ENCODE peak calls at places on chromosomes 11 and 22, in eight cellular contexts. N is psoas muscle, M is NB4, R is WTC11, B is GM10248, F is cardiac muscle cell, V is HFFc6, L is coronary artery. Q is an unnamed sample.

GRCh38 chr11:77027275-77027674 is 6.9 kb upstream of the B3GNT6 start:
- DNase-seq in N (no peak), M (no peak), R (no peak), B (no peak), F (no peak), V (no peak), L (no peak), Q (peak; percentile 54)

GRCh38 chr11:57338152-57338551 is at the start of gene P2RX3:
- DNase-seq in N (no peak), M (no peak), R (no peak), B (no peak), F (no peak), V (no peak), L (no peak), Q (no peak)

GRCh38 chr22:30390974-30391691 is 3.9 kb upstream of the RNF215 start:
- DNase-seq in N (peak; percentile 73), M (peak; percentile 83), R (peak; percentile 66), B (peak; percentile 84), F (peak; percentile 73), V (peak; percentile 61), L (no peak), Q (peak; percentile 85)

GRCh38 chr11:58776891-58777451 is 45.2 kb upstream of the GLYAT start:
- DNase-seq in N (no peak), M (peak; percentile 43), R (no peak), B (no peak), F (no peak), V (no peak), L (no peak), Q (no peak)

GRCh38 chr11:64838600-64839334 is 5.7 kb downstream of the CDC42BPG start:
- DNase-seq in N (no peak), M (no peak), R (no peak), B (no peak), F (no peak), V (no peak), L (no peak), Q (no peak)

GRCh38 chr22:28034760-28035401 is 115.8 kb upstream of the PITPNB start:
- DNase-seq in N (peak; percentile 95), M (no peak), R (no peak), B (no peak), F (peak; percentile 84), V (peak; percentile 15), L (peak; percentile 83), Q (peak; percentile 79)

GRCh38 chr11:34354782-34355181 is 3.0 kb downstream of the ABTB2 start:
- DNase-seq in N (no peak), M (no peak), R (no peak), B (no peak), F (no peak), V (no peak), L (no peak), Q (no peak)

GRCh38 chr22:46072030-46072881 is 78.1 kb upstream of the PPARA start:
- DNase-seq in N (peak; percentile 83), M (peak; percentile 74), R (peak; percentile 63), B (peak; percentile 50), F (peak; percentile 70), V (peak; percentile 47), L (peak; percentile 81), Q (peak; percentile 80)

GRCh38 chr11:133927690-133928627 is 28.8 kb downstream of the IGSF9B start:
- DNase-seq in N (peak; percentile 79), M (peak; percentile 80), R (peak; percentile 83), B (peak; percentile 82), F (peak; percentile 72), V (peak; percentile 54), L (no peak), Q (peak; percentile 75)

GRCh38 chr22:50274311-50274710 is 4.1 kb upstream of the MAPK11 start:
- DNase-seq in N (no peak), M (peak; percentile 64), R (no peak), B (peak; percentile 64), F (peak; percentile 70), V (peak; percentile 57), L (no peak), Q (no peak)
- TF ChIP-seq CTCF in N (peak; percentile 30), M (peak; percentile 21), R (no peak), B (peak; percentile 37), F (peak; percentile 30), V (peak; percentile 53), L (no peak), Q (peak; percentile 12)

DNA sequence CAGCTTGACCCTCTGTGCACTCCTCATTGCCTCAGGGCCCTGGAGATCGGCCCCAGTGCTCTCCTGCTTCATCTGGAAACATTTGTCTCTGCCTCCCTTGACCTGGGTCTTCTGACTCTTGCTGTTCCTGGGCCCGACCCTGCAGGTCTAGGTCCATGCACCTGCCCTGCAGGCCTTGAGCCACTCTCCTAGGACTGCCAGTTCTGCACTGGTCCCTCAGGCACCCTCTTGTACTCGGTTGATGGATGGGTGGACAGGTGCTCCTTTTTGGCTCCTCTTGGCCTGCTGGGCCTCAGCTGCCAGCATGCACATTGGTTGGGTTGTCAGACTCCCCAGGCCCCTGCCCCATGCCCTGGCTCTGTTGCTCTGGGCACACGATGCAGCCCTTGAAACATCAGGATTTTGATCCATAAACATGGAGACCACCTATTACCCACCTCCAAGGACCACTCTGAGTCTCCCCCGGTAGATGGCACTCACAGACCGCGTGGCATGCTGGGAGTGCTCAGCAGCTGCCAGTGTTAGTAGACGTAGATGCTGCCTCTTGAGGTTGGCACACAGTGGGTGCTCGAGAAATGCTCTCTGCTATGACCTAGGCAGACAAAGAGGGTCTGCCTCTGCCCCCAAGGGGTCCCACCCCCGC is 20.2 kb upstream of the ACR start:
- DNase-seq in N (no peak), M (no peak), R (no peak), B (no peak), F (no peak), V (no peak), L (no peak), Q (no peak)
- TF ChIP-seq CTCF in N (peak; percentile 9), M (no peak), R (no peak), B (no peak), F (no peak), V (no peak), L (no peak), Q (no peak)

DNA sequence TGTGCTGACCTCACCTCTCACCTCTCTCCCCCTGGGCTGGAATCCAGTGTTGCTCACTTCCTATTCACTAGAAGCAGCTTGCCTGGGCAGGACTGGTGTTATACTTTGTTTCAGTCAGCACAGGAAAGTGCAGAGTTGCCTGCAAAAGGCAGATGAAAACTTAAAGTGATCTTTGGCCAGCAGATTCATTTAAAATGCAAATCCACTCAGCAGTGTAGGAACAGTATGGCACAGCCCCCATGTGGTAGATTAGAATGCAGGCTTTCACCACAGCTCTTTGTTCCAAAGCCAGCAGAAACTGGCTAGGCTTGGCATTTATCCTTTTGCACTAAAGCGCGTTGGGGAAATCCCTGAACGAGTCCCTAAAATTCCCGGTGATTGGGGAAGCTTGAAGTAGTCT is 301.2 kb downstream of the OR4C45 start:
- DNase-seq in N (no peak), M (no peak), R (no peak), B (no peak), F (no peak), V (no peak), L (no peak), Q (no peak)
- TF ChIP-seq CTCF in N (no peak), M (no peak), R (no peak), B (no peak), F (no peak), V (no peak), L (no peak), Q (no peak)

GRCh38 chr22:21108379-21109115 is 62.8 kb downstream of the LRRC74B start:
- DNase-seq in N (no peak), M (no peak), R (no peak), B (no peak), F (no peak), V (no peak), L (no peak), Q (no peak)
- TF ChIP-seq CTCF in N (no peak), M (no peak), R (no peak), B (no peak), F (no peak), V (no peak), L (no peak), Q (no peak)

GRCh38 chr11:102983491-102983890 is 28.0 kb upstream of the MMP13 start:
- DNase-seq in N (no peak), M (no peak), R (no peak), B (no peak), F (peak; percentile 43), V (no peak), L (no peak), Q (no peak)
- TF ChIP-seq CTCF in N (no peak), M (no peak), R (no peak), B (no peak), F (no peak), V (no peak), L (no peak), Q (no peak)

DNA sequence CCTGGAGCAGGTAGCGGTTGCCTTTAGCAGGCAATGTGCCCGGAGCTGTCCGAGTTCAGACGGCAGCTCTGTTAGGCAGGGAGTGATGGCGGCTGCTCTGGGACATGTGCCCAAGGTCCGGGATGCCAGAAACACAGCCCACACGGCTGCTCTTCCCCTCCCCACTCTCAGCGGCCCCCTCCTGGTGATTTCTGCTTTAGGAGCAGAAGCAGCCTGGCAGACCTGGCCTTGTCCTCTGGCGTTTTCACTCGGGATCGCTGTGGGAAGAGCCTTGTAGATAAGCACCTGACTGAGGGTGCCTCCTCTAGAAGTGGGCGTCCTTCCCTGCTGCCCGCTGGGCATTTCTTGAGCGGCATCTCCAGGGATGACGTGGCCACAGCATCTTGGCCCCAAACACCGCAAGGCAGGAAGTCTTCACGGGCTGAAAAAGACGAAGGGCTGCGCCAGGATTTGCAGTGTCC is 392.2 kb downstream of the TBC1D22A start:
- DNase-seq in N (peak; percentile 65), M (no peak), R (no peak), B (no peak), F (peak; percentile 79), V (no peak), L (peak; percentile 79), Q (peak; percentile 80)
- TF ChIP-seq CTCF in N (no peak), M (no peak), R (no peak), B (no peak), F (peak; percentile 36), V (no peak), L (no peak), Q (no peak)

DNA sequence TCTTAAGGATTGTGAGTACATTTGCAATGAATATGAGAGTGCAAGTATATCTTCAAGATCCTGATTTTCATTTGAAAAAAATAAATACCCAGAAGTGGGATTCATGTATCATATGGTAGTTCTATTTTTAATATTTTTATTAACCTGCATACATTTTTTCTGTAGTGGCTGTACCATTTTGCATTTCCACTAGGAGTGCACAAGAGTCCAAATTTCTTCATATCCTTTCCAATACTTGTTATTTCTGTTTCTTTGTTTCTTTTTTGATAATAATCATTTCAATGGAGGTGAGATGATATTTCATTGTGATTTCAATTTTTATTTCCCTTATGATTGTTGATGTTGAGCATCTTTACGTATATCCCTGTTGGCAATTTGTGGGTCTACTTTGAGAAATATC is 759.8 kb upstream of the CNTN5 start:
- DNase-seq in N (no peak), M (no peak), R (no peak), B (no peak), F (no peak), V (no peak), L (no peak), Q (peak; percentile 0)
- TF ChIP-seq CTCF in N (no peak), M (no peak), R (no peak), B (no peak), F (peak; percentile 37), V (peak; percentile 59), L (no peak), Q (no peak)